ENCODE peak calls at places on chromosomes 16 and 17, in seven cellular contexts. T is C1 segment of cervical spinal cord; Y is Daoy; N is stimulated activated CD4-positive, alpha-beta T cell treated with anti-CD3 and anti-CD28 coated beads, TNF-alpha, amount 100 ng/mL, for 48 hours; J is GM12891; C is left lung; W is caudate nucleus. E is an unnamed sample.
A peak's percentile ranks its signal among the peaks of the same experiment; 100 is the strongest.

GRCh38 chr17:82434216-82434565 is 15.8 kb upstream of the OGFOD3 start:
- DNase-seq in T (no peak), Y (peak; percentile 3), N (no peak), J (no peak), C (no peak), W (no peak), E (no peak)

GRCh38 chr17:44444735-44445105 is 55.3 kb upstream of the ITGA2B start:
- DNase-seq in T (no peak), Y (no peak), N (no peak), J (no peak), C (no peak), W (no peak), E (no peak)

GRCh38 chr17:57035971-57036481 is 49.0 kb upstream of the AKAP1 start:
- DNase-seq in T (no peak), Y (peak; percentile 22), N (no peak), J (no peak), C (peak; percentile 44), W (peak; percentile 20), E (no peak)

GRCh38 chr16:23858496-23859062 is 22.8 kb downstream of the PRKCB start:
- DNase-seq in T (no peak), Y (peak; percentile 35), N (no peak), J (no peak), C (no peak), W (peak; percentile 65), E (no peak)

GRCh38 chr16:67157892-67158635 is 1.6 kb downstream of the TRADD start:
- DNase-seq in T (no peak), Y (no peak), N (no peak), J (no peak), C (no peak), W (no peak), E (no peak)

GRCh38 chr17:75875940-75876189 is 2.5 kb downstream of the TRIM47 start:
- DNase-seq in T (peak; percentile 72), Y (no peak), N (no peak), J (no peak), C (no peak), W (no peak), E (peak; percentile 66)

GRCh38 chr17:8914554-8914953 is 47.1 kb upstream of the PIK3R6 start:
- DNase-seq in T (no peak), Y (no peak), N (no peak), J (no peak), C (no peak), W (no peak), E (peak; percentile 50)

GRCh38 chr16:1729026-1729425 is 23.0 kb downstream of the MAPK8IP3 start:
- DNase-seq in T (no peak), Y (no peak), N (no peak), J (no peak), C (no peak), W (no peak), E (no peak)

GRCh38 chr17:76498886-76499667 is 2.1 kb downstream of the RHBDF2 start:
- DNase-seq in T (no peak), Y (peak; percentile 72), N (no peak), J (no peak), C (no peak), W (no peak), E (no peak)

GRCh38 chr16:2516391-2517240 is 2.9 kb downstream of the ATP6V0C start:
- DNase-seq in T (no peak), Y (no peak), N (no peak), J (no peak), C (no peak), W (no peak), E (no peak)

GRCh38 chr17:7586673-7587419 is 3.0 kb downstream of the SOX15 start:
- DNase-seq in T (no peak), Y (peak; percentile 51), N (no peak), J (no peak), C (no peak), W (no peak), E (peak; percentile 71)

GRCh38 chr17:3792481-3792880 is 8.5 kb downstream of the ITGAE start:
- DNase-seq in T (peak; percentile 3), Y (no peak), N (no peak), J (no peak), C (no peak), W (peak; percentile 23), E (no peak)

GRCh38 chr16:85151603-85152413 is 39.5 kb upstream of the CIBAR2 start:
- DNase-seq in T (no peak), Y (peak; percentile 93), N (no peak), J (no peak), C (no peak), W (peak; percentile 78), E (peak; percentile 75)

GRCh38 chr17:67411396-67411795 is 34.3 kb downstream of the PITPNC1 start:
- DNase-seq in T (no peak), Y (no peak), N (no peak), J (no peak), C (no peak), W (no peak), E (no peak)

GRCh38 chr17:61426482-61427304 is 25.5 kb upstream of the TBX4 start:
- DNase-seq in T (no peak), Y (peak; percentile 58), N (no peak), J (no peak), C (no peak), W (no peak), E (peak; percentile 92)

GRCh38 chr16:56753410-56753809 is 23.5 kb downstream of the NUP93 start:
- DNase-seq in T (no peak), Y (no peak), N (no peak), J (no peak), C (no peak), W (no peak), E (no peak)

GRCh38 chr16:50881331-50881830 is 139.5 kb downstream of the CYLD start:
- DNase-seq in T (no peak), Y (no peak), N (no peak), J (no peak), C (no peak), W (no peak), E (peak; percentile 51)

GRCh38 chr17:8981443-8981842 is 15.9 kb upstream of the PIK3R5 start:
- DNase-seq in T (no peak), Y (no peak), N (no peak), J (no peak), C (no peak), W (no peak), E (no peak)

GRCh38 chr17:74332017-74332650 is 6.1 kb downstream of the KIF19 start:
- DNase-seq in T (no peak), Y (no peak), N (no peak), J (no peak), C (no peak), W (no peak), E (no peak)

GRCh38 chr17:33461051-33461450 is 168.0 kb upstream of the ASIC2 start:
- DNase-seq in T (no peak), Y (no peak), N (no peak), J (no peak), C (no peak), W (no peak), E (peak; percentile 58)

GRCh38 chr16:9647981-9648701 is 534.1 kb downstream of the GRIN2A start:
- DNase-seq in T (no peak), Y (peak; percentile 15), N (no peak), J (no peak), C (no peak), W (peak; percentile 22), E (no peak)

GRCh38 chr16:85200471-85201278 is 88.4 kb upstream of the CIBAR2 start:
- DNase-seq in T (no peak), Y (no peak), N (no peak), J (no peak), C (no peak), W (no peak), E (no peak)

GRCh38 chr17:2178798-2179505 is 124.0 kb downstream of the HIC1 start:
- DNase-seq in T (no peak), Y (no peak), N (no peak), J (no peak), C (peak; percentile 54), W (no peak), E (no peak)

GRCh38 chr16:27441998-27442397 is 40.0 kb downstream of the IL21R start:
- DNase-seq in T (no peak), Y (no peak), N (no peak), J (no peak), C (no peak), W (no peak), E (peak; percentile 19)

GRCh38 chr16:1917056-1917664 is 1.1 kb downstream of the HS3ST6 start:
- DNase-seq in T (no peak), Y (no peak), N (no peak), J (no peak), C (no peak), W (no peak), E (no peak)

GRCh38 chr17:73471924-73472323 is 160.1 kb upstream of the CDC42EP4 start:
- DNase-seq in T (no peak), Y (no peak), N (no peak), J (no peak), C (no peak), W (no peak), E (no peak)

GRCh38 chr17:81192386-81193050 is 26.5 kb upstream of the AATK start:
- DNase-seq in T (no peak), Y (no peak), N (no peak), J (no peak), C (no peak), W (no peak), E (peak; percentile 88)

GRCh38 chr16:56610017-56610608 is 1.7 kb downstream of the MT2A start:
- DNase-seq in T (peak; percentile 48), Y (peak; percentile 93), N (peak; percentile 75), J (no peak), C (peak; percentile 73), W (peak; percentile 30), E (peak; percentile 70)

GRCh38 chr17:7250655-7251329 is 742 bp downstream of the CTDNEP1 start:
- DNase-seq in T (no peak), Y (no peak), N (no peak), J (no peak), C (no peak), W (peak; percentile 44), E (peak; percentile 54)

GRCh38 chr16:77700846-77701245 is 21.5 kb upstream of the NUDT7 start:
- DNase-seq in T (no peak), Y (no peak), N (no peak), J (no peak), C (no peak), W (no peak), E (peak; percentile 32)

GRCh38 chr16:67029249-67030096 is 524 bp downstream of the CBFB start:
- DNase-seq in T (peak; percentile 34), Y (peak; percentile 48), N (no peak), J (peak; percentile 48), C (peak; percentile 70), W (no peak), E (peak; percentile 63)

GRCh38 chr17:62899349-62899748 is 66.7 kb upstream of the TANC2 start:
- DNase-seq in T (no peak), Y (no peak), N (no peak), J (no peak), C (peak; percentile 49), W (no peak), E (no peak)

GRCh38 chr16:56625140-56625942 is at the start of gene MT1E:
- DNase-seq in T (peak; percentile 38), Y (peak; percentile 81), N (peak; percentile 59), J (no peak), C (no peak), W (peak; percentile 51), E (peak; percentile 62)

GRCh38 chr17:75181608-75182318 is 996 bp downstream of the SUMO2 start:
- DNase-seq in T (peak; percentile 7), Y (no peak), N (no peak), J (no peak), C (no peak), W (no peak), E (no peak)

GRCh38 chr16:70159355-70160348 is 13.9 kb upstream of the CLEC18C start:
- DNase-seq in T (no peak), Y (no peak), N (no peak), J (no peak), C (no peak), W (no peak), E (no peak)

GRCh38 chr17:48444531-48445247 is 14.7 kb upstream of the SKAP1 start:
- DNase-seq in T (no peak), Y (no peak), N (no peak), J (no peak), C (no peak), W (no peak), E (peak; percentile 52)

GRCh38 chr16:8740775-8741355 is 56.6 kb downstream of the TMEM186 start:
- DNase-seq in T (no peak), Y (no peak), N (no peak), J (no peak), C (no peak), W (no peak), E (no peak)

GRCh38 chr17:43125967-43126910 is 1.1 kb upstream of the BRCA1 start:
- DNase-seq in T (no peak), Y (no peak), N (no peak), J (no peak), C (no peak), W (no peak), E (peak; percentile 48)

E was measured in islet precursor cell.